ENCODE peak calls at places on chromosomes 11 and 22, in nine cellular contexts. R, U, Q, Z, O, S, E, F and B are unnamed samples.

GRCh38 chr22:17118342-17118741 is 2.8 kb downstream of the TMEM121B start:
- DNase-seq in F (no peak), R (no peak), S (no peak), Q (no peak), U (no peak), E (no peak), Z (no peak), O (no peak), B (no peak)

GRCh38 chr11:65814960-65815565 is 18.7 kb upstream of the SNX32 start:
- DNase-seq in F (no peak), R (no peak), S (no peak), Q (no peak), Z (no peak), U (no peak), O (no peak), E (no peak), B (peak; percentile 4)

GRCh38 chr22:33126881-33127280 is 68.7 kb upstream of the SYN3 start:
- DNase-seq in R (no peak), F (no peak), Z (no peak), S (no peak), O (no peak), Q (no peak), E (no peak), U (no peak), B (no peak)

GRCh38 chr11:77019976-77020591 is 14.1 kb upstream of the B3GNT6 start:
- DNase-seq in Q (peak; percentile 68), O (no peak), R (peak; percentile 92), U (no peak), Z (no peak), E (no peak), F (no peak), S (no peak), B (no peak)

GRCh38 chr22:37293172-37293571 is 10.9 kb downstream of the CYTH4 start:
- DNase-seq in Z (no peak), F (no peak), E (no peak), R (no peak), S (no peak), O (no peak), Q (no peak), U (no peak), B (no peak)

GRCh38 chr22:33969052-33969451 is 48.8 kb upstream of the LARGE1 start:
- DNase-seq in O (no peak), S (no peak), Z (no peak), F (no peak), U (no peak), Q (no peak), R (peak; percentile 1), E (no peak), B (no peak)

GRCh38 chr11:46127150-46127638 is 5.9 kb upstream of the PHF21A start:
- DNase-seq in R (peak; percentile 78), F (peak; percentile 57), U (peak; percentile 39), Q (peak; percentile 84), O (no peak), E (peak; percentile 35), S (no peak), Z (peak; percentile 47), B (no peak)

GRCh38 chr11:100676901-100677300 is 10.2 kb upstream of the ARHGAP42 start:
- DNase-seq in R (no peak), O (no peak), Q (peak; percentile 4), E (no peak), Z (no peak), U (no peak), F (no peak), S (no peak), B (no peak)

GRCh38 chr22:41442240-41442792 is 4.3 kb downstream of the TOB2 start:
- DNase-seq in R (no peak), Z (no peak), U (no peak), O (no peak), E (no peak), Q (no peak), S (no peak), F (no peak), B (no peak)

GRCh38 chr22:41435560-41435959 is 11.0 kb downstream of the TOB2 start:
- DNase-seq in O (no peak), U (no peak), Q (no peak), F (no peak), R (no peak), Z (no peak), E (no peak), S (no peak), B (no peak)

GRCh38 chr22:41436322-41437113 is 10.1 kb downstream of the TOB2 start:
- DNase-seq in E (no peak), U (no peak), R (no peak), F (no peak), O (no peak), S (no peak), Z (no peak), Q (no peak), B (no peak)

GRCh38 chr22:41431656-41432055 is 14.9 kb downstream of the TOB2 start:
- DNase-seq in R (no peak), U (no peak), S (no peak), E (no peak), O (no peak), Z (no peak), F (no peak), Q (no peak), B (no peak)

GRCh38 chr22:41437198-41437597 is 9.4 kb downstream of the TOB2 start:
- DNase-seq in O (no peak), S (no peak), U (no peak), Q (no peak), F (no peak), E (peak; percentile 48), R (no peak), Z (no peak), B (no peak)
- H3K4me1 ChIP-seq in O (peaks cover 53% of the 10 kb centered on the region), S (peaks cover 49% of the 10 kb centered on the region), U (peaks cover 74% of the 10 kb centered on the region), Q (no peaks in the 10 kb centered on the region), F (peaks cover under 1% of the 10 kb centered on the region), E (peaks cover 23% of the 10 kb centered on the region), R (no peaks in the 10 kb centered on the region), Z (peaks cover 9% of the 10 kb centered on the region), B (peaks cover 6% of the 10 kb centered on the region)

GRCh38 chr11:11963842-11964773 is 44.3 kb downstream of the DKK3 start:
- DNase-seq in U (no peak), O (no peak), Q (no peak), Z (no peak), E (no peak), S (no peak), R (no peak), F (no peak), B (peak; percentile 43)

GRCh38 chr11:11960687-11961086 is 47.7 kb downstream of the DKK3 start:
- DNase-seq in U (no peak), Z (no peak), F (no peak), Q (no peak), E (no peak), O (no peak), R (no peak), S (no peak), B (no peak)

GRCh38 chr11:11959601-11960000 is 48.8 kb downstream of the DKK3 start:
- DNase-seq in E (no peak), O (no peak), S (no peak), R (no peak), F (no peak), Q (no peak), Z (no peak), U (no peak), B (no peak)

GRCh38 chr11:11958403-11958802 is 50.0 kb downstream of the DKK3 start:
- DNase-seq in S (no peak), R (no peak), U (no peak), Z (no peak), O (no peak), E (no peak), Q (no peak), F (no peak), B (no peak)

DNA sequence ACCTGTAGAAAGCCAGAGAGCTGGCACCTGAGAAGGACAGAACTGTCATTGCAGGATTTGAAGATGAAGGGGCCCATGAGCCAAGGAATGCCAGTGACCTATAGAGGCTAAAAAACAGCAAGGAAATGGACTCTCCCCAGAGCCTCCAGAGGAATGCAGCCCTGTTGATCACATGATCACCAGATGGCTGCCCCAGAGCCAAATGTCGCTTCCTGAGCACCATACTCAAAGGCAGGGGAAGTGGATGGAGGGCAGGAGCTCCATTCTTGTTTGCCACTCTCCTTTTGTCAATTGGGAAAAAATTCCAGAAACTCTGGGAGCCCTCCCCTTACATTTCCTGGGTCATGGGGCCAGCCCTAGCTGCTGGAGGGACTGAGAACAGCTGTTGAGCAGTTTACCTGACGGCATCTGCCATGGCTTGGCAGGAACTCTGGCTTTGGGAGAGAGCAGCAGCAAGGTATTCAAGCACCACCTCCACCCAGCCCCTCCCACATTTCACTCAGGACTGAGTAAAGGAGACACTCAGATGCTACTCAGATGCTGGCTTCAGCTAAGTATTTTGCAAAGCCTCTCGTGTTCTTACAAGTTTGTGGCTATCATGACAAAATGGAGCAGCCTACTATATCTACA is 46.9 kb downstream of the DKK3 start:
- DNase-seq in F (no peak), Q (no peak), O (no peak), E (peak; percentile 21), U (no peak), R (no peak), S (no peak), Z (no peak), B (no peak)
- H3K36me3 ChIP-seq in F (peaks cover 6% of the 10 kb centered on the region), Q (peaks cover 5% of the 10 kb centered on the region), O (peaks cover 30% of the 10 kb centered on the region), E (no peaks in the 10 kb centered on the region), U (peaks cover 16% of the 10 kb centered on the region), R (peaks cover 6% of the 10 kb centered on the region), S (peaks cover 3% of the 10 kb centered on the region), Z (peaks cover under 1% of the 10 kb centered on the region), B (no peaks in the 10 kb centered on the region)

GRCh38 chr11:3155691-3156258 is 9.3 kb downstream of the OSBPL5 start:
- DNase-seq in U (peak; percentile 21), E (no peak), O (peak; percentile 51), Z (peak; percentile 6), R (no peak), F (no peak), S (peak; percentile 33), Q (no peak), B (peak; percentile 67)

GRCh38 chr11:3152471-3153110 is 12.5 kb downstream of the OSBPL5 start:
- DNase-seq in R (no peak), O (peak; percentile 52), E (no peak), U (no peak), Z (no peak), S (peak; percentile 45), F (no peak), Q (no peak), B (peak; percentile 52)

GRCh38 chr11:3154001-3154599 is 11.0 kb downstream of the OSBPL5 start:
- DNase-seq in Q (no peak), U (no peak), O (peak; percentile 60), E (no peak), S (peak; percentile 58), F (no peak), R (no peak), Z (no peak), B (peak; percentile 73)

GRCh38 chr11:3155216-3155615 is 9.9 kb downstream of the OSBPL5 start:
- DNase-seq in U (peak; percentile 17), R (no peak), Q (no peak), F (no peak), E (no peak), Z (no peak), O (peak; percentile 35), S (peak; percentile 22), B (peak; percentile 46)

DNA sequence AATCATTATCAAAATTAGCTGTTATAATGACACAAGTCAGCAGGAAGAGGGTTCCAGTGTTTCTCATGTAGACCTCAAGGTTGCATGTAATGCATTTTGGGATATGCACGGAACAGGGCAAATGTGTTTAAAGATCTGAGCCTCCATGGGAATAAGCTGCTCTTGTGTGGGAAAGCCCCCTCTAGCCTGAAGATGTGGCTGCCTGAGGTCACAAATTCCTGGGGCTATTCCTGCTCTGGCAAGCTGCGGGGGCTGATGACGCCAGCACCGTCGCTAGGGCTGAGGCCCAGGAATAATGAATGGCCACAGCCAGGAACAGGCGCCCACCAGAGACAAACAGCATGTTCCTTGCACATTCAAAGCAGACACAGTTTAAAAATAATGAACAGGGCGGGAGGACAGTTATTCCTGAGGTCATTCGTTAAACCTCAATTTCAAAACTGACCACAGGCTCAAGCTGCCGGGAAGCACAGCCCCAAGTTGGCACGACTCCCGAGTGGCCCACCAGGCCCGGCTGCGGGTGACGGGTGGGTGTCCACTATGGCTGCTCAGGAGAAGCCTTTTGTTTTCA is 11.7 kb downstream of the OSBPL5 start:
- DNase-seq in Z (peak; percentile 53), E (peak; percentile 58), O (peak; percentile 79), F (no peak), U (peak; percentile 79), R (no peak), Q (no peak), S (peak; percentile 36), B (peak; percentile 87)
- H3K4me1 ChIP-seq in Z (peaks cover 53% of the 10 kb centered on the region), E (no peaks in the 10 kb centered on the region), O (peaks cover 28% of the 10 kb centered on the region), F (peaks cover 17% of the 10 kb centered on the region), U (peaks cover 86% of the 10 kb centered on the region), R (peaks cover 3% of the 10 kb centered on the region), Q (peaks cover 30% of the 10 kb centered on the region), S (no peaks in the 10 kb centered on the region), B (peaks cover 26% of the 10 kb centered on the region)

DNA sequence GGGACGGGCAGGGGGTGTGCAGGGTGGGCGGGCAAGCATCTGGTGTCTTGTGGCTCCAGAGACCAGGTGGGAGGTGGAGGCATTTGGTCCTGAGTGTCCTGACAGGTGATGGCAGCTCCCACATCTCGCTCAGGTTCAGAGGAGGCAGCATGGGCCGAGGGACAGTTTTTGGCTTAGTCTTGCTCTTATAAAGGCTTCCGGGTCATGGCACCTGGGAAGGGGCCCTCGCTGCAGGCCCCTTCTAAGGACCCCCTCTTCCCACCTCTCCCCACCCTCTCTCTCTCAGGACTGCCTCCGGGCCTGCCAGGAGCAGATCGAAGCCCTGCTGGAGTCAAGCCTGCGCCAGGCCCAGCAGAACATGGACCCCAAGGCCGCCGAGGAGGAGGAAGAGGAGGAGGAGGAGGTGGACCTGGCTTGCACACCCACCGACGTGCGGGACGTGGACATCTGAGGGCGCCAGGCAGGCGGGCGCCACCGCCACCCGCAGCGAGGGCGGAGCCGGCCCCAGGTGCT is 9.9 kb downstream of the CCND1 start:
- DNase-seq in S (peak; percentile 49), Z (no peak), O (peak; percentile 53), Q (no peak), E (no peak), F (no peak), U (no peak), R (no peak), B (peak; percentile 66)
- H3K36me3 ChIP-seq in S (peaks cover 12% of the 10 kb centered on the region), Z (no peaks in the 10 kb centered on the region), O (peaks cover 86% of the 10 kb centered on the region), Q (peaks cover 55% of the 10 kb centered on the region), E (no peaks in the 10 kb centered on the region), F (no peaks in the 10 kb centered on the region), U (peaks cover 27% of the 10 kb centered on the region), R (peaks cover 69% of the 10 kb centered on the region), B (peaks cover 12% of the 10 kb centered on the region)